ENCODE peak calls at places on chromosomes 3 and 15, in five cellular contexts. B, T, N, Z and R are unnamed samples.

GRCh38 chr3:133935843-133936825 is 40.5 kb upstream of the RAB6B start:
- DNase-seq in B (peak), T (no peak), N (no peak), Z (no peak), R (no peak)

GRCh38 chr3:11413071-11413470 is 140.9 kb downstream of the ATG7 start:
- DNase-seq in B (no peak), T (no peak), N (no peak), Z (no peak), R (no peak)

GRCh38 chr15:44193651-44194396 is 1.2 kb downstream of the FRMD5 start:
- DNase-seq in B (peak), T (peak), N (no peak), Z (no peak), R (peak)

GRCh38 chr3:159232966-159233365 is 431.1 kb downstream of the MFSD1 start:
- DNase-seq in B (no peak), T (no peak), N (no peak), Z (no peak), R (no peak)

GRCh38 chr3:46270474-46270873 is 28.2 kb downstream of the CCR3 start:
- DNase-seq in B (no peak), T (no peak), N (no peak), Z (no peak), R (no peak)

GRCh38 chr3:20458994-20459736 is 273.2 kb upstream of the SGO1 start:
- DNase-seq in B (no peak), T (no peak), N (peak), Z (no peak), R (no peak)

GRCh38 chr3:58693929-58694850 is 27.6 kb upstream of the FAM3D start:
- DNase-seq in B (no peak), T (no peak), N (no peak), Z (no peak), R (no peak)

GRCh38 chr3:105904683-105905320 is 36.0 kb upstream of the CBLB start:
- DNase-seq in B (no peak), T (no peak), N (no peak), Z (no peak), R (peak)

GRCh38 chr3:182491571-182491970 is 301.7 kb upstream of the ATP11B start:
- DNase-seq in B (no peak), T (no peak), N (no peak), Z (no peak), R (no peak)

GRCh38 chr15:85351965-85352364 is 28.4 kb upstream of the AKAP13 start:
- DNase-seq in B (no peak), T (no peak), N (peak), Z (no peak), R (no peak)

GRCh38 chr3:13262493-13263211 is 157.5 kb downstream of the NUP210 start:
- DNase-seq in B (no peak), T (no peak), N (no peak), Z (no peak), R (peak)

GRCh38 chr3:159996018-159996417 is 7.4 kb downstream of the IL12A start:
- DNase-seq in B (no peak), T (no peak), N (no peak), Z (no peak), R (no peak)

GRCh38 chr15:52870015-52870414 is 79.9 kb upstream of the ONECUT1 start:
- DNase-seq in B (no peak), T (no peak), N (no peak), Z (no peak), R (no peak)

GRCh38 chr3:46096336-46096735 is 69.1 kb upstream of the XCR1 start:
- DNase-seq in B (no peak), T (no peak), N (no peak), Z (no peak), R (no peak)

GRCh38 chr3:196120291-196120951 is 38.5 kb upstream of the TFRC start:
- DNase-seq in B (no peak), T (no peak), N (no peak), Z (no peak), R (no peak)

GRCh38 chr3:63364495-63364894 is 86.4 kb downstream of the SYNPR start:
- DNase-seq in B (no peak), T (no peak), N (peak), Z (no peak), R (peak)

GRCh38 chr3:64214697-64215018 is 10.6 kb downstream of the PRICKLE2 start:
- DNase-seq in B (no peak), T (no peak), N (no peak), Z (no peak), R (peak)

GRCh38 chr15:45126535-45127158 is 3.0 kb downstream of the DUOXA1 start:
- DNase-seq in B (no peak), T (no peak), N (peak), Z (no peak), R (peak)

GRCh38 chr15:30055604-30056003 is 27.2 kb upstream of the GOLGA8J start:
- DNase-seq in B (no peak), T (no peak), N (no peak), Z (no peak), R (no peak)

GRCh38 chr3:43296565-43296964 is 10.2 kb downstream of the SNRK start:
- DNase-seq in B (no peak), T (no peak), N (no peak), Z (no peak), R (no peak)

GRCh38 chr3:143331336-143331735 is 211.8 kb downstream of the CHST2 start:
- DNase-seq in B (no peak), T (no peak), N (no peak), Z (no peak), R (no peak)

GRCh38 chr3:42005426-42005825 is 43.5 kb upstream of the ULK4 start:
- DNase-seq in B (no peak), T (no peak), N (no peak), Z (no peak), R (no peak)

GRCh38 chr15:56047354-56047753 is 53.9 kb upstream of the NEDD4 start:
- DNase-seq in B (no peak), T (no peak), N (peak), Z (no peak), R (peak)

GRCh38 chr15:35043380-35044095 is 41.6 kb downstream of the NANOGP8 start:
- DNase-seq in B (no peak), T (no peak), N (no peak), Z (no peak), R (no peak)

GRCh38 chr3:151386063-151386462 is 1.5 kb upstream of the P2RY12 start:
- DNase-seq in B (no peak), T (no peak), N (no peak), Z (no peak), R (no peak)

GRCh38 chr3:87287025-87287424 is 10.6 kb upstream of the POU1F1 start:
- DNase-seq in B (no peak), T (no peak), N (no peak), Z (no peak), R (peak)

GRCh38 chr15:85036716-85037115 is 55.1 kb downstream of the PDE8A start:
- DNase-seq in B (no peak), T (no peak), N (no peak), Z (no peak), R (peak)

GRCh38 chr3:120473389-120473788 is 22.6 kb upstream of the FSTL1 start:
- DNase-seq in B (no peak), T (no peak), N (peak), Z (no peak), R (no peak)

GRCh38 chr15:34984884-34985630 is 3.0 kb downstream of the ZNF770 start:
- DNase-seq in B (no peak), T (no peak), N (no peak), Z (no peak), R (peak)

GRCh38 chr15:83209333-83209732 is 1.7 kb upstream of the HDGFL3 start:
- DNase-seq in B (peak), T (no peak), N (peak), Z (no peak), R (no peak)

GRCh38 chr3:82055792-82056191 is 294.3 kb upstream of the GBE1 start:
- DNase-seq in B (no peak), T (no peak), N (peak), Z (no peak), R (no peak)

GRCh38 chr3:9468460-9468859 is 71.0 kb downstream of the SETD5 start:
- DNase-seq in B (no peak), T (no peak), N (no peak), Z (no peak), R (no peak)

GRCh38 chr15:70715840-70716510 is 47.4 kb downstream of the UACA start:
- DNase-seq in B (no peak), T (no peak), N (peak), Z (no peak), R (peak)

GRCh38 chr3:140724856-140725812 is 47.3 kb downstream of the TRIM42 start:
- DNase-seq in B (no peak), T (no peak), N (no peak), Z (no peak), R (no peak)

GRCh38 chr3:174202146-174202545 is 657.0 kb upstream of the NAALADL2 start:
- DNase-seq in B (no peak), T (no peak), N (no peak), Z (no peak), R (no peak)

GRCh38 chr3:174199696-174200095 is 659.4 kb upstream of the NAALADL2 start:
- DNase-seq in B (no peak), T (no peak), N (no peak), Z (no peak), R (no peak)

GRCh38 chr3:174193559-174193958 is 665.6 kb upstream of the NAALADL2 start:
- DNase-seq in B (no peak), T (no peak), N (no peak), Z (no peak), R (no peak)

GRCh38 chr3:174198199-174198598 is 660.9 kb upstream of the NAALADL2 start:
- DNase-seq in B (no peak), T (no peak), N (no peak), Z (no peak), R (peak)

GRCh38 chr3:174197416-174197815 is 661.7 kb upstream of the NAALADL2 start:
- DNase-seq in B (no peak), T (no peak), N (no peak), Z (no peak), R (no peak)
- H2BK120ac ChIP-seq in B (no peak), T (no peak), N (no peak), Z (no peak), R (no peak)

DNA sequence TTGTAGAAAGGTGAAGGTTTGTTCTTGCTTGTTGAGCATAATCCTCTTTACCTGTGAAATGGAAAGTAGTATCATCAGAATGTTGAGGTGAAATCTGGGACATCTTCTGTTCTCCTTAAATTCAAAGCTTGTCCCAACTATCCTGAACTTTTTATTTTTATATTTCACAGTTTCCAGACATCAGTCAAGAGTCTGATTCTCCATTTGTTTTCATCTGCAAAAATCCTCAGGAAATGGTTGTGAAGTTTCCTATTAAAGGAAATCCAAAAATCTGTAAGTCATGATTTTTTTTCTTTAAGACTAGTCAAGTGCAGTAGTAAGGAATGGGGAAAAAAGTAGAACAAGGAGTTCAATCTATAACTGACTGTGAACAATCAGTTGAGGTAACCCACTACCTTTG is 15.5 kb upstream of the ZNF609 start:
- DNase-seq in B (no peak), T (no peak), N (no peak), Z (no peak), R (no peak)
- H3K4ac ChIP-seq in B (no peak), T (no peak), N (no peak), Z (no peak), R (no peak)

DNA sequence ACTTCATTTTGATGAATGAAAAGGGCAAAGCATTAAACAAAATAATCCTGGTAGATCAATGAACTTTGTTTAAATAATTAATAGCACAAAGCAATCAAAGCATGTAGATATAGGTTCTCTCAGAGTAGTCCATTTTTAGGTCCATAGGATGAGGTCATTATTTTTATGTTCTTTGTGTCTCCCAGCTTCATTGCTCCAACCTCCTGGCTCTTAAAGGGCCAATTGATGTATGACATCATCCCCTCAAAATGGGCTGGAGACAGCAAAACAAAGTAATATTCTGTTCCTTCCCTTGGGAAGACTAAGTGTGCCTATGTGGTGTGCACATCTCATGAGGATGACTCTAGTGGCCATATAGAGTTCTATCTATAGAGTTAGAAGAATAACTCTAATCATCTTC is 49.5 kb downstream of the HMG20A start:
- DNase-seq in B (no peak), T (no peak), N (no peak), Z (no peak), R (no peak)
- H2BK12ac ChIP-seq in B (no peak), T (no peak), N (no peak), Z (no peak), R (no peak)

DNA sequence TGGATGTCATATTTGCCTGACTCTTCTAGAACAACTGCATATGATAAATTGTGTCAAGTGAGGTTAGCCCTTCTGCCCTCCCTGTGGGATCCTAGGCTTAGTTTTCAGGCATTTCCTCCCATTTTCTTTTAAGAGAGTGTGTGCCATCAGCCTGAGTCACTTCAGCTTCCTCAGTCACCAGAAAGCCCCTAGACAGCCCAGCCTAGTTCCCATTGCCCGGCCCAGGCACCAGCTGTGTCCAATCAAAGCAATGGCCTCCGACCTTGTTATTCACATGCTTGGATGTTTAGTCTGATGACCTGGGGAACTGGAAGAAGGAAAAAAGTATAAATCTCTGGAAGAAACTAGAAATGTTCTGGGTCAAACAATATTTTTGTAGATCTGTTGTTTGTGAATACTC is 221.9 kb upstream of the LRIG1 start:
- DNase-seq in B (no peak), T (no peak), N (peak), Z (no peak), R (peak)
- H2BK120ac ChIP-seq in B (no peak), T (no peak), N (no peak), Z (no peak), R (no peak)

DNA sequence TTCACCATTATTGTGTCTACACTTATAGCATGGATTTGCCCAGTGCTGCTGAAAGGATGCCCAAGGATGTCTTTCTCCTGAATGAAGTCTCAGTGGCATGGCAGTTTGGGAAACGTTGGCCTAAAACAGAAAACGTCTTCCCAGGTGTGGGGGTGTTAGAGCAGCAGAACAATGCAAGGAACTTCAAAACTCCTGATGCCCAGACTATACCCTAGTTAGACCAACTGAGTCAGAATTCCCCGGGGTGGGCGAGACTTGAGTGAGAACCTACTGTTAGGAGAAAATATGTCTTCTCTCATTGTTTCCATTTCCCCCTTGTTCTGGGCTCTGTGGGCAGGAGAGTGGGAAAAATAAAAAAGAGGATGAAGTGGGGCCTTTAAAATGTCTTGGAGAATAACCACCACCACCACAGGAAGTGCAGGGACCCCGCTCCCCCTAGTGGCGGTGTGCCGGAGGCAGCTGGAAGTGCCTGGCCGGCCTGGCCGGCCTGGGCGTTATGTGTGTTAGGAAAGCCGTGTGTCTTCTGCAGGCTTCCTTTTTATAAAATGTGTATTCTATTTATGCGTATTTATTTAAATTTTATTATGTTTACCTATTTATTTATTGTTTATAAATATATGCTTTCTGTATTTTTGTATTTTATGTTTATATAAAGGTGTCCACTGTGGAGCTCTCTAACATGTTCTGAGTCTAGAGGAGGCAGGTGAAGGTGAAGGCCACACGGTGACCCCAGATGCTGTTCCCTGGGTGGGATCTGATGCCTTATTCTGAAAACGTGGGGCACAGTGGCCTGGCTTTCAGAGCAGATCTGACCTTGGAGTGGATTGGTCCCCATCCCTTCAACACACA is 104.5 kb upstream of the SLC7A14 start:
- DNase-seq in B (peak), T (peak), N (peak), Z (no peak), R (peak)
- H3K4ac ChIP-seq in B (no peak), T (no peak), N (no peak), Z (no peak), R (peak)